ENCODE peak calls at places on chromosomes 1 and 21, in four cellular contexts. I is M059J, F is COR-L47, A is H54. P is an unnamed sample.

GRCh38 chr1:221272940-221273339 is 393.7 kb downstream of the HLX start:
- DNase-seq in F (no peak), I (peak; percentile 12), A (no peak), P (no peak)

GRCh38 chr1:55718758-55719671 is 503.9 kb upstream of the USP24 start:
- DNase-seq in I (peak; percentile 100), A (peak; percentile 46), F (no peak), P (no peak)

GRCh38 chr1:84402060-84402459 is 3.8 kb downstream of the DNASE2B start:
- DNase-seq in F (no peak), I (peak; percentile 60), A (no peak), P (no peak)

GRCh38 chr1:32393832-32394140 is 455 bp downstream of the BSDC1 start:
- DNase-seq in I (peak; percentile 47), A (no peak), F (no peak), P (no peak)

GRCh38 chr1:209375681-209376360 is 207.7 kb upstream of the CAMK1G start:
- DNase-seq in A (no peak), F (no peak), I (no peak), P (no peak)

GRCh38 chr1:151104630-151105029 is 34.1 kb downstream of the GABPB2 start:
- DNase-seq in F (no peak), A (no peak), I (no peak), P (no peak)

GRCh38 chr1:111366256-111366655 is 61.3 kb downstream of the OVGP1 start:
- DNase-seq in I (no peak), A (no peak), F (no peak), P (no peak)

GRCh38 chr1:186082235-186082937 is 292.7 kb downstream of the TPR start:
- DNase-seq in F (peak; percentile 97), A (no peak), I (peak; percentile 89), P (peak; percentile 85)

GRCh38 chr1:26848947-26849774 is 13.8 kb upstream of the SFN start:
- DNase-seq in I (peak; percentile 95), A (peak; percentile 73), F (no peak), P (no peak)

GRCh38 chr21:45011426-45011825 is 63.0 kb upstream of the ADARB1 start:
- DNase-seq in F (no peak), I (no peak), A (no peak), P (no peak)

GRCh38 chr1:160624464-160624863 is 22.4 kb downstream of the SLAMF1 start:
- DNase-seq in A (no peak), I (no peak), F (no peak), P (no peak)

GRCh38 chr1:201022178-201022823 is 1.2 kb downstream of the KIF21B start:
- DNase-seq in A (no peak), F (no peak), I (no peak), P (no peak)

GRCh38 chr1:164423136-164423535 is 135.8 kb upstream of the PBX1 start:
- DNase-seq in A (no peak), F (no peak), I (no peak), P (no peak)